ENCODE peak calls at places on chromosomes 3 and 15, in five cellular contexts. H is putamen, C is NCI-H2029, K is AG10803, G is foreskin fibroblast. W is an unnamed sample.

GRCh38 chr3:180340395-180340794 is 261.6 kb upstream of the TTC14 start:
- DNase-seq in H (no peak), C (no peak), K (no peak), G (no peak), W (no peak)

GRCh38 chr3:157290761-157291160 is 130.8 kb upstream of the CCNL1 start:
- DNase-seq in H (no peak), C (no peak), K (peak), G (peak), W (no peak)

GRCh38 chr3:113844622-113845222 is 6.1 kb downstream of the GRAMD1C start:
- DNase-seq in H (no peak), C (peak), K (peak), G (peak), W (no peak)

GRCh38 chr15:76038512-76038911 is 21.3 kb upstream of the TMEM266 start:
- DNase-seq in H (no peak), C (no peak), K (no peak), G (no peak), W (no peak)

GRCh38 chr3:78867409-78868372 is 900.1 kb downstream of the ROBO1 start:
- DNase-seq in H (no peak), C (no peak), K (peak), G (peak), W (peak)

GRCh38 chr3:189954733-189955665 is 165.7 kb downstream of the P3H2 start:
- DNase-seq in H (no peak), C (no peak), K (peak), G (no peak), W (no peak)

GRCh38 chr3:110750201-110750600 is 321.4 kb upstream of the NECTIN3 start:
- DNase-seq in H (no peak), C (no peak), K (peak), G (no peak), W (no peak)

GRCh38 chr3:174330303-174330702 is 528.8 kb upstream of the NAALADL2 start:
- DNase-seq in H (no peak), C (no peak), K (peak), G (peak), W (peak)

GRCh38 chr3:16846373-16847078 is 38.2 kb upstream of the PLCL2 start:
- DNase-seq in H (no peak), C (no peak), K (no peak), G (no peak), W (no peak)

GRCh38 chr15:45795487-45796069 is 160.7 kb downstream of the SQOR start:
- DNase-seq in H (peak), C (peak), K (peak), G (peak), W (no peak)

GRCh38 chr3:172332256-172333041 is 115.8 kb downstream of the GHSR start:
- DNase-seq in H (peak), C (peak), K (peak), G (peak), W (peak)

GRCh38 chr15:33700695-33701303 is 267.5 kb upstream of the CHRM5 start:
- DNase-seq in H (peak), C (peak), K (peak), G (peak), W (peak)

GRCh38 chr3:183142199-183142598 is 20.3 kb downstream of the LAMP3 start:
- DNase-seq in H (no peak), C (no peak), K (peak), G (no peak), W (peak)

GRCh38 chr15:63258658-63259057 is 18.7 kb upstream of the APH1B start:
- DNase-seq in H (no peak), C (no peak), K (no peak), G (no peak), W (no peak)

GRCh38 chr3:128490650-128491070 is 2.3 kb downstream of the GATA2 start:
- DNase-seq in H (no peak), C (no peak), K (no peak), G (peak), W (no peak)

GRCh38 chr3:71703796-71704195 is 21.4 kb downstream of the EIF4E3 start:
- DNase-seq in H (no peak), C (peak), K (peak), G (no peak), W (peak)

GRCh38 chr3:128902426-128902825 is 23.0 kb downstream of the ACAD9 start:
- DNase-seq in H (no peak), C (no peak), K (no peak), G (no peak), W (no peak)

GRCh38 chr3:194633349-194634004 is at the start of gene TMEM44:
- DNase-seq in H (no peak), C (peak), K (peak), G (peak), W (peak)

GRCh38 chr3:61997112-61997511 is 376.2 kb downstream of the FEZF2 start:
- DNase-seq in H (no peak), C (no peak), K (no peak), G (peak), W (no peak)

GRCh38 chr15:69088300-69088965 is 72.0 kb upstream of the GLCE start:
- DNase-seq in H (no peak), C (no peak), K (no peak), G (no peak), W (no peak)

GRCh38 chr15:39998511-39998910 is 40.5 kb downstream of the SRP14 start:
- DNase-seq in H (peak), C (no peak), K (no peak), G (no peak), W (no peak)

GRCh38 chr3:193869221-193870201 is 266.4 kb upstream of the HES1 start:
- DNase-seq in H (peak), C (no peak), K (peak), G (peak), W (peak)

GRCh38 chr3:151203053-151203420 is at the start of gene GPR171:
- DNase-seq in H (no peak), C (no peak), K (no peak), G (no peak), W (no peak)

W was measured in trophoblast cell.